ENCODE peak calls at places on chromosomes 13 and 19, in eight cellular contexts. One of them, this sample, is unnamed.
A peak's percentile ranks its signal among the peaks of the same experiment; 100 is the strongest.

GRCh38 chr19:55463583-55464031 is 944 bp downstream of the C19orf85 start:
- DNase-seq in AG09319: no peak
- DNase-seq in activated CD4-positive, alpha-beta T cell treated with anti-CD3 and anti-CD28 coated beads, Interleukin-2, amount 10 ng/mL, durations not matched to agents 7 days and 5 days: no peak
- DNase-seq in hepatic stellate cell: no peak
- DNase-seq in NCI-H1930: no peak
- DNase-seq in SK-N-DZ: no peak
- DNase-seq in astrocyte of the cerebellum: no peak
- DNase-seq in HAP-1: no peak
- DNase-seq in this sample: no peak

GRCh38 chr19:49591731-49592485 is 926 bp downstream of the PRR12 start:
- DNase-seq in AG09319: no peak
- DNase-seq in activated CD4-positive, alpha-beta T cell treated with anti-CD3 and anti-CD28 coated beads, Interleukin-2, amount 10 ng/mL, durations not matched to agents 7 days and 5 days: peak; percentile 54
- DNase-seq in hepatic stellate cell: peak; percentile 61
- DNase-seq in NCI-H1930: peak; percentile 42
- DNase-seq in SK-N-DZ: peak; percentile 25
- DNase-seq in astrocyte of the cerebellum: no peak
- DNase-seq in HAP-1: peak; percentile 78
- DNase-seq in this sample: peak; percentile 34

GRCh38 chr13:42547615-42548014 is 26.3 kb upstream of the TNFSF11 start:
- DNase-seq in AG09319: no peak
- DNase-seq in activated CD4-positive, alpha-beta T cell treated with anti-CD3 and anti-CD28 coated beads, Interleukin-2, amount 10 ng/mL, durations not matched to agents 7 days and 5 days: no peak
- DNase-seq in hepatic stellate cell: no peak
- DNase-seq in NCI-H1930: no peak
- DNase-seq in SK-N-DZ: no peak
- DNase-seq in astrocyte of the cerebellum: no peak
- DNase-seq in HAP-1: no peak
- DNase-seq in this sample: no peak

GRCh38 chr19:10279737-10280442 is 6.9 kb upstream of the ICAM4 start:
- DNase-seq in AG09319: no peak
- DNase-seq in activated CD4-positive, alpha-beta T cell treated with anti-CD3 and anti-CD28 coated beads, Interleukin-2, amount 10 ng/mL, durations not matched to agents 7 days and 5 days: no peak
- DNase-seq in hepatic stellate cell: no peak
- DNase-seq in NCI-H1930: no peak
- DNase-seq in SK-N-DZ: no peak
- DNase-seq in astrocyte of the cerebellum: no peak
- DNase-seq in HAP-1: no peak
- DNase-seq in this sample: no peak

GRCh38 chr13:79481685-79482052 is 714 bp downstream of the NDFIP2 start:
- DNase-seq in AG09319: no peak
- DNase-seq in activated CD4-positive, alpha-beta T cell treated with anti-CD3 and anti-CD28 coated beads, Interleukin-2, amount 10 ng/mL, durations not matched to agents 7 days and 5 days: no peak
- DNase-seq in hepatic stellate cell: no peak
- DNase-seq in NCI-H1930: no peak
- DNase-seq in SK-N-DZ: peak; percentile 20
- DNase-seq in astrocyte of the cerebellum: no peak
- DNase-seq in HAP-1: peak; percentile 24
- DNase-seq in this sample: no peak

GRCh38 chr19:40982594-40983101 is 8.4 kb upstream of the CYP2B6 start:
- DNase-seq in AG09319: no peak
- DNase-seq in activated CD4-positive, alpha-beta T cell treated with anti-CD3 and anti-CD28 coated beads, Interleukin-2, amount 10 ng/mL, durations not matched to agents 7 days and 5 days: no peak
- DNase-seq in hepatic stellate cell: peak; percentile 18
- DNase-seq in NCI-H1930: no peak
- DNase-seq in SK-N-DZ: no peak
- DNase-seq in astrocyte of the cerebellum: no peak
- DNase-seq in HAP-1: no peak
- DNase-seq in this sample: peak; percentile 60

GRCh38 chr19:33302175-33302973 is at the start of gene CEBPA:
- DNase-seq in AG09319: peak; percentile 32
- DNase-seq in activated CD4-positive, alpha-beta T cell treated with anti-CD3 and anti-CD28 coated beads, Interleukin-2, amount 10 ng/mL, durations not matched to agents 7 days and 5 days: peak; percentile 38
- DNase-seq in hepatic stellate cell: peak; percentile 82
- DNase-seq in NCI-H1930: peak; percentile 93
- DNase-seq in SK-N-DZ: peak; percentile 74
- DNase-seq in astrocyte of the cerebellum: no peak
- DNase-seq in HAP-1: peak; percentile 90
- DNase-seq in this sample: peak; percentile 84

GRCh38 chr13:30892966-30893365 is 13.1 kb upstream of the MEDAG start:
- DNase-seq in AG09319: no peak
- DNase-seq in activated CD4-positive, alpha-beta T cell treated with anti-CD3 and anti-CD28 coated beads, Interleukin-2, amount 10 ng/mL, durations not matched to agents 7 days and 5 days: no peak
- DNase-seq in hepatic stellate cell: no peak
- DNase-seq in NCI-H1930: peak; percentile 6
- DNase-seq in SK-N-DZ: no peak
- DNase-seq in astrocyte of the cerebellum: no peak
- DNase-seq in HAP-1: peak; percentile 75
- DNase-seq in this sample: peak; percentile 24

GRCh38 chr19:20038358-20039202 is 725 bp downstream of the ZNF682 start:
- DNase-seq in AG09319: no peak
- DNase-seq in activated CD4-positive, alpha-beta T cell treated with anti-CD3 and anti-CD28 coated beads, Interleukin-2, amount 10 ng/mL, durations not matched to agents 7 days and 5 days: peak; percentile 9
- DNase-seq in hepatic stellate cell: peak; percentile 11
- DNase-seq in NCI-H1930: no peak
- DNase-seq in SK-N-DZ: no peak
- DNase-seq in astrocyte of the cerebellum: peak; percentile 12
- DNase-seq in HAP-1: no peak
- DNase-seq in this sample: no peak

GRCh38 chr19:6811906-6812305 is 39.4 kb downstream of the VAV1 start:
- DNase-seq in AG09319: peak; percentile 16
- DNase-seq in activated CD4-positive, alpha-beta T cell treated with anti-CD3 and anti-CD28 coated beads, Interleukin-2, amount 10 ng/mL, durations not matched to agents 7 days and 5 days: no peak
- DNase-seq in hepatic stellate cell: peak; percentile 28
- DNase-seq in NCI-H1930: no peak
- DNase-seq in SK-N-DZ: peak; percentile 69
- DNase-seq in astrocyte of the cerebellum: no peak
- DNase-seq in HAP-1: peak; percentile 46
- DNase-seq in this sample: peak; percentile 44

GRCh38 chr13:26228080-26228479 is 6.0 kb upstream of the RNF6 start:
- DNase-seq in AG09319: no peak
- DNase-seq in activated CD4-positive, alpha-beta T cell treated with anti-CD3 and anti-CD28 coated beads, Interleukin-2, amount 10 ng/mL, durations not matched to agents 7 days and 5 days: no peak
- DNase-seq in hepatic stellate cell: no peak
- DNase-seq in NCI-H1930: no peak
- DNase-seq in SK-N-DZ: no peak
- DNase-seq in astrocyte of the cerebellum: no peak
- DNase-seq in HAP-1: no peak
- DNase-seq in this sample: no peak

GRCh38 chr13:19158006-19158405 is 23.6 kb downstream of the TUBA3C start:
- DNase-seq in AG09319: no peak
- DNase-seq in activated CD4-positive, alpha-beta T cell treated with anti-CD3 and anti-CD28 coated beads, Interleukin-2, amount 10 ng/mL, durations not matched to agents 7 days and 5 days: no peak
- DNase-seq in hepatic stellate cell: no peak
- DNase-seq in NCI-H1930: no peak
- DNase-seq in SK-N-DZ: no peak
- DNase-seq in astrocyte of the cerebellum: no peak
- DNase-seq in HAP-1: no peak
- DNase-seq in this sample: no peak

GRCh38 chr13:27370305-27370853 is 54.0 kb upstream of the GTF3A start:
- DNase-seq in AG09319: no peak
- DNase-seq in activated CD4-positive, alpha-beta T cell treated with anti-CD3 and anti-CD28 coated beads, Interleukin-2, amount 10 ng/mL, durations not matched to agents 7 days and 5 days: no peak
- DNase-seq in hepatic stellate cell: no peak
- DNase-seq in NCI-H1930: no peak
- DNase-seq in SK-N-DZ: no peak
- DNase-seq in astrocyte of the cerebellum: no peak
- DNase-seq in HAP-1: no peak
- DNase-seq in this sample: no peak

GRCh38 chr13:95714142-95714832 is 37.3 kb downstream of the DNAJC3 start:
- DNase-seq in AG09319: peak; percentile 49
- DNase-seq in activated CD4-positive, alpha-beta T cell treated with anti-CD3 and anti-CD28 coated beads, Interleukin-2, amount 10 ng/mL, durations not matched to agents 7 days and 5 days: no peak
- DNase-seq in hepatic stellate cell: peak; percentile 28
- DNase-seq in NCI-H1930: no peak
- DNase-seq in SK-N-DZ: no peak
- DNase-seq in astrocyte of the cerebellum: peak; percentile 43
- DNase-seq in HAP-1: no peak
- DNase-seq in this sample: peak; percentile 70

GRCh38 chr13:98447881-98448641 is 128.8 kb downstream of the STK24 start:
- DNase-seq in AG09319: no peak
- DNase-seq in activated CD4-positive, alpha-beta T cell treated with anti-CD3 and anti-CD28 coated beads, Interleukin-2, amount 10 ng/mL, durations not matched to agents 7 days and 5 days: no peak
- DNase-seq in hepatic stellate cell: no peak
- DNase-seq in NCI-H1930: no peak
- DNase-seq in SK-N-DZ: peak; percentile 47
- DNase-seq in astrocyte of the cerebellum: no peak
- DNase-seq in HAP-1: peak; percentile 75
- DNase-seq in this sample: peak; percentile 43

GRCh38 chr13:112103971-112104872 is 37.3 kb downstream of the SOX1 start:
- DNase-seq in AG09319: no peak
- DNase-seq in activated CD4-positive, alpha-beta T cell treated with anti-CD3 and anti-CD28 coated beads, Interleukin-2, amount 10 ng/mL, durations not matched to agents 7 days and 5 days: no peak
- DNase-seq in hepatic stellate cell: no peak
- DNase-seq in NCI-H1930: no peak
- DNase-seq in SK-N-DZ: no peak
- DNase-seq in astrocyte of the cerebellum: no peak
- DNase-seq in HAP-1: no peak
- DNase-seq in this sample: no peak

GRCh38 chr13:48244159-48244558 is 11.2 kb downstream of the ITM2B start:
- DNase-seq in AG09319: no peak
- DNase-seq in activated CD4-positive, alpha-beta T cell treated with anti-CD3 and anti-CD28 coated beads, Interleukin-2, amount 10 ng/mL, durations not matched to agents 7 days and 5 days: no peak
- DNase-seq in hepatic stellate cell: no peak
- DNase-seq in NCI-H1930: no peak
- DNase-seq in SK-N-DZ: no peak
- DNase-seq in astrocyte of the cerebellum: no peak
- DNase-seq in HAP-1: no peak
- DNase-seq in this sample: no peak

GRCh38 chr13:113057084-113057483 is 48.5 kb upstream of the F7 start:
- DNase-seq in AG09319: no peak
- DNase-seq in activated CD4-positive, alpha-beta T cell treated with anti-CD3 and anti-CD28 coated beads, Interleukin-2, amount 10 ng/mL, durations not matched to agents 7 days and 5 days: no peak
- DNase-seq in hepatic stellate cell: no peak
- DNase-seq in NCI-H1930: no peak
- DNase-seq in SK-N-DZ: no peak
- DNase-seq in astrocyte of the cerebellum: no peak
- DNase-seq in HAP-1: no peak
- DNase-seq in this sample: no peak

GRCh38 chr13:51262501-51263211 is 40.5 kb downstream of the FAM124A start:
- DNase-seq in AG09319: no peak
- DNase-seq in activated CD4-positive, alpha-beta T cell treated with anti-CD3 and anti-CD28 coated beads, Interleukin-2, amount 10 ng/mL, durations not matched to agents 7 days and 5 days: no peak
- DNase-seq in hepatic stellate cell: no peak
- DNase-seq in NCI-H1930: no peak
- DNase-seq in SK-N-DZ: no peak
- DNase-seq in astrocyte of the cerebellum: no peak
- DNase-seq in HAP-1: peak; percentile 32
- DNase-seq in this sample: no peak

This sample was measured in AG08395.